ENCODE peak calls at places on chromosomes 2 and 18, in five cellular contexts. S, R, Z, V and M are unnamed samples.

GRCh38 chr2:224968051-224968450 is 74.2 kb downstream of the DOCK10 start:
- DNase-seq in S (peak), R (no peak), Z (no peak), V (no peak), M (no peak)

GRCh38 chr18:66994790-66995189 is 390.9 kb upstream of the CDH19 start:
- DNase-seq in S (no peak), R (no peak), Z (no peak), V (no peak), M (no peak)

GRCh38 chr2:7089898-7090510 is 172.8 kb downstream of the RNF144A start:
- DNase-seq in S (no peak), R (no peak), Z (no peak), V (no peak), M (no peak)

GRCh38 chr2:197137826-197138480 is 172.6 kb downstream of the ANKRD44 start:
- DNase-seq in S (peak), R (no peak), Z (no peak), V (no peak), M (no peak)

GRCh38 chr18:66646622-66647021 is 42.7 kb upstream of the CDH19 start:
- DNase-seq in S (no peak), R (no peak), Z (no peak), V (no peak), M (no peak)

GRCh38 chr2:105712166-105712915 is 32.4 kb upstream of the NCK2 start:
- DNase-seq in S (peak), R (peak), Z (no peak), V (no peak), M (no peak)

GRCh38 chr2:125679903-125680302 is 976.1 kb upstream of the GYPC start:
- DNase-seq in S (no peak), R (no peak), Z (no peak), V (no peak), M (no peak)

GRCh38 chr2:160209457-160209856 is 9.4 kb upstream of the ITGB6 start:
- DNase-seq in S (peak), R (peak), Z (no peak), V (no peak), M (no peak)

GRCh38 chr2:172135446-172135845 is 32.7 kb upstream of the DLX2 start:
- DNase-seq in S (no peak), R (no peak), Z (no peak), V (no peak), M (no peak)

GRCh38 chr2:128158171-128158570 is 67.2 kb downstream of the UGGT1 start:
- DNase-seq in S (no peak), R (no peak), Z (no peak), V (no peak), M (no peak)

GRCh38 chr18:675307-675706 is 17.9 kb downstream of the TYMS start:
- DNase-seq in S (no peak), R (no peak), Z (no peak), V (no peak), M (no peak)

GRCh38 chr2:223601932-223602676 is at the start of gene SCG2:
- DNase-seq in S (peak), R (peak), Z (no peak), V (no peak), M (no peak)

GRCh38 chr2:179744341-179744740 is 117.1 kb downstream of the ZNF385B start:
- DNase-seq in S (no peak), R (no peak), Z (no peak), V (no peak), M (no peak)

GRCh38 chr2:71466301-71467179 is 13.2 kb downstream of the DYSF start:
- DNase-seq in S (peak), R (no peak), Z (no peak), V (no peak), M (no peak)

GRCh38 chr2:229445013-229445412 is 173.9 kb upstream of the PID1 start:
- DNase-seq in S (peak), R (peak), Z (no peak), V (no peak), M (no peak)

GRCh38 chr18:21998531-21998930 is 170.9 kb upstream of the GATA6 start:
- DNase-seq in S (no peak), R (no peak), Z (peak), V (no peak), M (no peak)